ENCODE peak calls at places on chromosomes 11 and 22, in ten cellular contexts. B is left ventricle myocardium inferior; D is upper lobe of right lung; T is colonic mucosa; U is GM23338; X is fibroblast of lung; G is CD8-positive, alpha-beta memory T cell; R is A549; Z is mesenchymal stem cell; P is sigmoid colon. N is an unnamed sample. For H3K4me1, the result is how much of the 10 kb centered on the place peaks cover.

GRCh38 chr22:47006433-47006832 is 244.0 kb downstream of the TBC1D22A start:
- DNase-seq in B (no peak), D (peak), T (no peak), U (no peak), X (no peak), G (no peak), R (no peak), Z (no peak), P (peak), N (no peak)

GRCh38 chr22:32836286-32836859 is 34.9 kb downstream of the TIMP3 start:
- DNase-seq in B (no peak), D (no peak), T (no peak), U (peak), X (no peak), G (no peak), R (peak), Z (no peak), P (no peak), N (no peak)

GRCh38 chr11:104772806-104773241 is 125.4 kb downstream of the CASP12 start:
- DNase-seq in B (no peak), D (no peak), T (no peak), U (no peak), X (peak), G (no peak), R (peak), Z (peak), P (no peak), N (peak)

GRCh38 chr22:45200862-45201511 is 37.3 kb downstream of the NUP50 start:
- DNase-seq in B (no peak), D (no peak), T (no peak), U (no peak), X (peak), G (no peak), R (no peak), Z (peak), P (peak), N (no peak)

GRCh38 chr11:86214710-86215109 is 29.8 kb upstream of the EED start:
- DNase-seq in B (no peak), D (no peak), T (no peak), U (no peak), X (no peak), G (no peak), R (no peak), Z (no peak), P (no peak), N (no peak)

GRCh38 chr11:76604652-76605241 is 65.8 kb downstream of the LRRC32 start:
- DNase-seq in B (peak), D (no peak), T (peak), U (no peak), X (peak), G (no peak), R (no peak), Z (peak), P (peak), N (no peak)

GRCh38 chr11:19954899-19955298 is 205.4 kb downstream of the DBX1 start:
- DNase-seq in B (no peak), D (no peak), T (no peak), U (no peak), X (no peak), G (no peak), R (peak), Z (no peak), P (no peak), N (no peak)

GRCh38 chr11:11805228-11805627 is 36.5 kb upstream of the USP47 start:
- DNase-seq in B (no peak), D (no peak), T (no peak), U (no peak), X (no peak), G (no peak), R (no peak), Z (no peak), P (no peak), N (no peak)

GRCh38 chr11:87851234-87851633 is 324.0 kb downstream of the RAB38 start:
- DNase-seq in B (no peak), D (no peak), T (no peak), U (no peak), X (peak), G (no peak), R (peak), Z (peak), P (no peak), N (no peak)

GRCh38 chr11:10925149-10925926 is 67.5 kb upstream of the ZBED5 start:
- DNase-seq in B (no peak), D (no peak), T (no peak), U (peak), X (no peak), G (no peak), R (peak), Z (no peak), P (no peak), N (no peak)

GRCh38 chr22:33921576-33922181 is 1.4 kb upstream of the LARGE1 start:
- DNase-seq in B (peak), D (peak), T (peak), U (peak), X (peak), G (no peak), R (peak), Z (peak), P (peak), N (no peak)

GRCh38 chr11:44577231-44577834 is 11.9 kb downstream of the CD82 start:
- DNase-seq in B (no peak), D (no peak), T (no peak), U (no peak), X (no peak), G (no peak), R (no peak), Z (no peak), P (no peak), N (no peak)

GRCh38 chr11:11992813-11993212 is 15.6 kb downstream of the DKK3 start:
- DNase-seq in B (no peak), D (no peak), T (no peak), U (no peak), X (no peak), G (no peak), R (no peak), Z (no peak), P (no peak), N (no peak)

GRCh38 chr22:22552630-22553029 is 6.4 kb downstream of the PRAME start:
- DNase-seq in B (no peak), D (no peak), T (no peak), U (peak), X (no peak), G (no peak), R (peak), Z (no peak), P (no peak), N (no peak)

GRCh38 chr11:63573881-63574855 is 11.0 kb upstream of the PLAAT2 start:
- DNase-seq in B (peak), D (no peak), T (peak), U (no peak), X (peak), G (peak), R (peak), Z (peak), P (peak), N (no peak)

GRCh38 chr11:68552542-68552941 is 92.0 kb downstream of the PPP6R3 start:
- DNase-seq in B (no peak), D (no peak), T (no peak), U (no peak), X (no peak), G (no peak), R (no peak), Z (no peak), P (no peak), N (no peak)

GRCh38 chr22:24071686-24072085 is 60.6 kb downstream of the CABIN1 start:
- DNase-seq in B (no peak), D (peak), T (no peak), U (no peak), X (no peak), G (no peak), R (no peak), Z (no peak), P (peak), N (no peak)

GRCh38 chr11:44309483-44310197 is at the start of gene ALX4:
- DNase-seq in B (peak), D (no peak), T (no peak), U (peak), X (peak), G (no peak), R (peak), Z (no peak), P (no peak), N (no peak)

GRCh38 chr11:723120-723883 is 17.3 kb downstream of the EPS8L2 start:
- DNase-seq in B (no peak), D (no peak), T (peak), U (peak), X (peak), G (no peak), R (peak), Z (peak), P (no peak), N (peak)

GRCh38 chr11:15654397-15654915 is 539.7 kb downstream of the INSC start:
- DNase-seq in B (no peak), D (no peak), T (no peak), U (no peak), X (no peak), G (no peak), R (no peak), Z (no peak), P (no peak), N (no peak)

GRCh38 chr11:126680109-126680508 is 320.5 kb downstream of the KIRREL3 start:
- DNase-seq in B (no peak), D (no peak), T (no peak), U (no peak), X (peak), G (no peak), R (no peak), Z (no peak), P (no peak), N (no peak)

GRCh38 chr22:27115816-27116256 is 458.4 kb downstream of the MIAT start:
- DNase-seq in B (no peak), D (no peak), T (peak), U (no peak), X (peak), G (no peak), R (peak), Z (peak), P (no peak), N (no peak)

GRCh38 chr11:14454861-14455632 is 44.6 kb downstream of the COPB1 start:
- DNase-seq in B (no peak), D (no peak), T (no peak), U (peak), X (no peak), G (no peak), R (peak), Z (peak), P (no peak), N (peak)

GRCh38 chr22:40407021-40407761 is 36.8 kb downstream of the SGSM3 start:
- DNase-seq in B (no peak), D (peak), T (no peak), U (no peak), X (no peak), G (no peak), R (no peak), Z (no peak), P (no peak), N (no peak)

GRCh38 chr22:19566599-19567382 is 42.6 kb upstream of the CLDN5 start:
- DNase-seq in B (peak), D (no peak), T (no peak), U (no peak), X (no peak), G (no peak), R (no peak), Z (no peak), P (no peak), N (no peak)

GRCh38 chr11:10646005-10646404 is 47.5 kb downstream of the IRAG1 start:
- DNase-seq in B (no peak), D (peak), T (no peak), U (no peak), X (peak), G (no peak), R (no peak), Z (no peak), P (no peak), N (no peak)

GRCh38 chr22:20554824-20555223 is 47.4 kb downstream of the MED15 start:
- DNase-seq in B (no peak), D (no peak), T (no peak), U (no peak), X (no peak), G (no peak), R (no peak), Z (no peak), P (peak), N (no peak)

GRCh38 chr22:17706451-17706900 is 67.8 kb downstream of the BID start:
- DNase-seq in B (no peak), D (no peak), T (peak), U (peak), X (peak), G (no peak), R (peak), Z (peak), P (peak), N (peak)

GRCh38 chr11:6431861-6432260 is 8.9 kb downstream of the HPX start:
- DNase-seq in B (no peak), D (no peak), T (no peak), U (no peak), X (peak), G (no peak), R (peak), Z (peak), P (no peak), N (no peak)

GRCh38 chr11:21866781-21867180 is 326.1 kb upstream of the ANO5 start:
- DNase-seq in B (no peak), D (no peak), T (no peak), U (no peak), X (no peak), G (no peak), R (no peak), Z (no peak), P (no peak), N (no peak)

GRCh38 chr22:26853071-26853470 is 195.7 kb downstream of the MIAT start:
- DNase-seq in B (no peak), D (no peak), T (no peak), U (no peak), X (no peak), G (no peak), R (no peak), Z (no peak), P (no peak), N (no peak)

GRCh38 chr11:119891392-119891791 is 162.4 kb upstream of the NECTIN1 start:
- DNase-seq in B (peak), D (no peak), T (no peak), U (no peak), X (no peak), G (no peak), R (no peak), Z (no peak), P (no peak), N (no peak)

GRCh38 chr22:35303029-35303624 is 3.4 kb downstream of the TOM1 start:
- DNase-seq in B (no peak), D (no peak), T (no peak), U (no peak), X (no peak), G (no peak), R (no peak), Z (no peak), P (no peak), N (no peak)

GRCh38 chr11:102177126-102177525 is 66.9 kb downstream of the YAP1 start:
- DNase-seq in B (no peak), D (no peak), T (no peak), U (no peak), X (no peak), G (no peak), R (no peak), Z (peak), P (no peak), N (no peak)

GRCh38 chr11:43556892-43557291 is 123.6 kb upstream of the HSD17B12 start:
- DNase-seq in B (no peak), D (no peak), T (no peak), U (no peak), X (no peak), G (no peak), R (no peak), Z (no peak), P (no peak), N (no peak)

GRCh38 chr11:126104420-126104819 is 41.8 kb upstream of the CDON start:
- DNase-seq in B (no peak), D (no peak), T (no peak), U (peak), X (no peak), G (no peak), R (no peak), Z (no peak), P (no peak), N (no peak)

GRCh38 chr11:126598344-126599092 is 243.0 kb downstream of the ST3GAL4 start:
- DNase-seq in B (no peak), D (no peak), T (no peak), U (no peak), X (no peak), G (no peak), R (no peak), Z (no peak), P (no peak), N (no peak)

GRCh38 chr11:47234669-47235075 is 13.9 kb downstream of the ACP2 start:
- DNase-seq in B (no peak), D (no peak), T (no peak), U (no peak), X (peak), G (peak), R (peak), Z (no peak), P (peak), N (peak)

GRCh38 chr22:19067696-19068348 is 54.4 kb downstream of the DGCR2 start:
- DNase-seq in B (no peak), D (no peak), T (no peak), U (no peak), X (no peak), G (no peak), R (no peak), Z (no peak), P (peak), N (no peak)

DNA sequence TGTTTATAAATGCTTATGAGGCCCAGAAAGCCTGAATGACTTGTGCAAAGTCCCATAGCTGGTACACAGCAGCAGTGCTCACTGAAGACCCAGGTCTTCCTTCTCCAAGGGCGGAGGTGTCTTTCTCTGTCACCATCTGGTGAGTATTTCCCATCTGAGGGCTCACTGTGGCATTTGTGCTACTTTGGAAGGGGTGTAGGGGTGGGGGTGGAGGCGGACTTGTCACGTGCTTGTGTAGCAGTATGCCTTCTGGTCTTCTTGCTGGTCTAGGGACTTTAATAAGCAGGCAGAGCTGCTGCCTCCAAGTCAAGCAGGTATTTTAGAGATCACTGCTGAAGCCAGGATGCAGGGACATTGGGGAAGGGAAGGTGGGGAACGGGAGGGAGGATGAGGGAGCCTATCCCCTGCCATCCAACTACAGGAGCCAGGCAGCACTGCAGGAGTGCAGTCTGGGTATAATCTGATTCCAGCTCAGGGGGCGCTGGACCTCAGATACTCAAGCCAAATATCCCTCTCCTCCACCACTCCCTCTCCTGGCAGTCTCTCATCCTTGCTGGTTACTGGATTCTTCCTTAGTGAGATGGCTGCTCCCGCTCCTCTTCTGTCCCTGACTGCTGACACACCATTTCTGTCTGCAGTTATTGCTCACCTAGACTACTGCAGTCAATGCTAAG is 3.4 kb downstream of the ABCC8 start:
- DNase-seq in B (no peak), D (no peak), T (no peak), U (peak), X (no peak), G (no peak), R (peak), Z (peak), P (no peak), N (no peak)
- H3K27ac ChIP-seq in B (no peak), D (no peak), T (no peak), U (no peak), X (no peak), G (no peak), R (no peak), Z (no peak), P (no peak), N (no peak)

GRCh38 chr11:65594991-65595920 is at the start of gene KCNK7:
- DNase-seq in B (no peak), D (no peak), T (no peak), U (no peak), X (no peak), G (no peak), R (no peak), Z (no peak), P (peak), N (no peak)

GRCh38 chr11:65591939-65592814 is 3.4 kb downstream of the KCNK7 start:
- DNase-seq in B (peak), D (peak), T (peak), U (peak), X (peak), G (no peak), R (no peak), Z (peak), P (peak), N (no peak)

GRCh38 chr11:65593518-65594414 is 1.8 kb downstream of the KCNK7 start:
- DNase-seq in B (no peak), D (no peak), T (no peak), U (peak), X (peak), G (no peak), R (no peak), Z (peak), P (peak), N (no peak)

GRCh38 chr11:65590240-65590738 is 5.3 kb downstream of the KCNK7 start:
- DNase-seq in B (peak), D (no peak), T (no peak), U (no peak), X (no peak), G (no peak), R (no peak), Z (no peak), P (peak), N (no peak)

GRCh38 chr11:65592840-65593517 is 2.6 kb downstream of the KCNK7 start:
- DNase-seq in B (no peak), D (no peak), T (no peak), U (no peak), X (no peak), G (no peak), R (no peak), Z (no peak), P (no peak), N (no peak)
- H3K4me1 ChIP-seq in B (half or more), D (under half), T (under half), U (under half), X (under half), G (under half), R (under half), Z (under half), P (under half), N (under half)

GRCh38 chr22:50292643-50293440 is 14.6 kb downstream of the PLXNB2 start:
- DNase-seq in B (no peak), D (no peak), T (no peak), U (no peak), X (no peak), G (no peak), R (no peak), Z (no peak), P (no peak), N (no peak)
- H3K4me3 ChIP-seq in B (peak), D (peak), T (peak), U (peak), X (no peak), G (no peak), R (peak), Z (peak), P (no peak), N (no peak)

DNA sequence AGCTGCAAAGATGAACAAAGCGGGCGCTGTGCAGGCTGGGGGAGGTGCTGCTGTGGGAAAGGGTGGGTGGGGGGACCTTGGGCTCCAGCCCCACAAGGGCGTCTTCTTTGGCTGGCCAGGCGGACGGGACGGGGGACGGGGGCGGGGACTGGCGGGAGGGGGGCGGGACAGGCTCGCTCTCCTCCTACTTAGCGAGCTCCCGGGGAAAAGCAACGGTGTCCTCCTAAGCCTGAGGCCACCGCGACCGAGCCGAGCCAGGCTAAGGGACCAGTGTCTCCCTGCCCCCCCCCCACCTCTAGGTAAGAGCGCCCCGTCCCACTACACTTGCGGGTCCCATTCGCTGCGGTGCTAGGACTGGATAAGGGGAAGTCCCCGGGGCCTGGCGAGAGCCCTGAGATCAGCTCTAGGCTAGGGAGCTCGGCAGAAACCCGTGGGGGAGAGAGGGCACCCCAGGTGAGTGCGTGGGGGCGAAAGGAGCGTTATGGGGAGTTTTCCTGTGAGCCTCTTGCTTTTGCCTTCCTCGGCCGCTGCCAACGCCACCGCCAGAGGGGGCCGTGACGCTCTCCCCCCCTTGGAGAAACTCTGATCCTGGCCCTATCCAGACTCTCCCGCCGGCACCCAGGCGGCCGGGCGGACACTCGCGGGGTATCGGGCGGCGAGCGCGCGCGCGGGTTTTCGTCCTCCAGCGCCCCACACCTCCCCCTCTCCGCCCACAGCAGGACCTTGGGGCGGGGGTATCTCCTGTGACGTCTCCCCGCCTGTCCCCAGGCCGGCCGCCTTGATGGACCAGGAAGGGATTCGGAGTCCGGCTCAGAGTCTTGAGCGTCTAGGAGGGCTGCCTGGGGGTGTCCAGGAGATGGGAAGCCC is at the start of gene PHLDB1:
- DNase-seq in B (peak), D (peak), T (peak), U (peak), X (peak), G (peak), R (peak), Z (peak), P (peak), N (peak)
- H3K27ac ChIP-seq in B (peak), D (peak), T (peak), U (no peak), X (peak), G (peak), R (peak), Z (peak), P (peak), N (peak)

GRCh38 chr11:71446942-71447688 is 1.1 kb downstream of the DHCR7 start:
- DNase-seq in B (no peak), D (no peak), T (peak), U (no peak), X (peak), G (no peak), R (peak), Z (peak), P (peak), N (no peak)
- H3K4me1 ChIP-seq in B (under half), D (under half), T (under half), U (under half), X (under half), G (under half), R (under half), Z (under half), P (under half), N (under half)